ENCODE peak calls at places on chromosomes 6 and 20, in five cellular contexts. G is WERI-Rb-1, R is PC-3, D is kidney tubule cell, U is Kasumi-1. Y is an unnamed sample.

GRCh38 chr6:47473791-47474351 is 3.7 kb upstream of the CD2AP start:
- DNase-seq in G (no peak), U (no peak), R (peak), D (peak), Y (no peak)

GRCh38 chr6:56853541-56853940 is 101.4 kb upstream of the BEND6 start:
- DNase-seq in U (no peak), R (no peak), G (no peak), D (no peak), Y (no peak)

GRCh38 chr6:138891255-138891986 is 95.5 kb downstream of the ECT2L start:
- DNase-seq in R (peak), D (no peak), U (no peak), G (no peak), Y (no peak)

GRCh38 chr6:33960345-33961313 is 156.8 kb upstream of the MLN start:
- DNase-seq in G (peak), R (peak), U (no peak), D (peak), Y (no peak)

GRCh38 chr6:32867559-32868256 is 13.7 kb downstream of the PSMB9 start:
- DNase-seq in G (no peak), U (no peak), D (no peak), R (no peak), Y (no peak)

GRCh38 chr6:53728570-53729194 is 63.1 kb upstream of the KLHL31 start:
- DNase-seq in U (peak), D (peak), R (peak), G (peak), Y (peak)

GRCh38 chr20:37789408-37789807 is 95.6 kb downstream of the CTNNBL1 start:
- DNase-seq in R (no peak), U (no peak), D (no peak), G (no peak), Y (no peak)

GRCh38 chr6:27847706-27848105 is 64.5 kb downstream of the OR2B2 start:
- DNase-seq in D (peak), R (peak), G (no peak), U (no peak), Y (no peak)

GRCh38 chr20:62860924-62861691 is 514 bp downstream of the TCFL5 start:
- DNase-seq in U (no peak), R (no peak), G (no peak), D (peak), Y (peak)

GRCh38 chr20:63942250-63943006 is 13.8 kb downstream of the UCKL1 start:
- DNase-seq in G (peak), D (no peak), R (no peak), U (peak), Y (peak)

GRCh38 chr20:63428906-63429575 is 43.4 kb downstream of the KCNQ2 start:
- DNase-seq in D (no peak), G (no peak), R (no peak), U (no peak), Y (no peak)

Y was measured in T-helper 2 cell.